ENCODE peak calls at places on chromosome 2, in ten cellular contexts. One of them, this sample, is unnamed.

GRCh38 chr2:109129921-109130725 is 1.1 kb downstream of the SH3RF3 start:
- DNase-seq in mammary epithelial cell: no peak
- DNase-seq in iris pigment epithelial cell: peak; percentile 57
- DNase-seq in NCI-H1092 treated with DMSO at 0.1 percent for 48 hours: no peak
- DNase-seq in NCI-H446 treated with DMSO at 0.1 percent for 48 hours: no peak
- DNase-seq in WTC11: no peak
- DNase-seq in ecto neural progenitor cell: no peak
- DNase-seq in nephron progenitor cell: peak; percentile 30
- DNase-seq in stimulated activated CD4-positive, alpha-beta T cell treated with anti-CD3 and anti-CD28 coated beads, Interleukin-12 subunit alpha, Interleukin-12 subunit beta, amount 100 ng/mL, for 24 hours: no peak
- DNase-seq in effector CD4-positive, alpha-beta T cell: no peak
- DNase-seq in this sample: no peak

GRCh38 chr2:214436470-214436869 is 25.6 kb downstream of the VWC2L start:
- DNase-seq in mammary epithelial cell: no peak
- DNase-seq in iris pigment epithelial cell: no peak
- DNase-seq in NCI-H1092 treated with DMSO at 0.1 percent for 48 hours: no peak
- DNase-seq in NCI-H446 treated with DMSO at 0.1 percent for 48 hours: no peak
- DNase-seq in WTC11: no peak
- DNase-seq in ecto neural progenitor cell: no peak
- DNase-seq in nephron progenitor cell: no peak
- DNase-seq in stimulated activated CD4-positive, alpha-beta T cell treated with anti-CD3 and anti-CD28 coated beads, Interleukin-12 subunit alpha, Interleukin-12 subunit beta, amount 100 ng/mL, for 24 hours: no peak
- DNase-seq in effector CD4-positive, alpha-beta T cell: no peak
- DNase-seq in this sample: no peak

GRCh38 chr2:95025406-95026319 is at the start of gene MAL:
- DNase-seq in mammary epithelial cell: peak; percentile 23
- DNase-seq in iris pigment epithelial cell: no peak
- DNase-seq in NCI-H1092 treated with DMSO at 0.1 percent for 48 hours: no peak
- DNase-seq in NCI-H446 treated with DMSO at 0.1 percent for 48 hours: no peak
- DNase-seq in WTC11: peak; percentile 60
- DNase-seq in ecto neural progenitor cell: no peak
- DNase-seq in nephron progenitor cell: peak; percentile 52
- DNase-seq in stimulated activated CD4-positive, alpha-beta T cell treated with anti-CD3 and anti-CD28 coated beads, Interleukin-12 subunit alpha, Interleukin-12 subunit beta, amount 100 ng/mL, for 24 hours: peak; percentile 41
- DNase-seq in effector CD4-positive, alpha-beta T cell: peak; percentile 46
- DNase-seq in this sample: peak; percentile 14

GRCh38 chr2:232689152-232689910 is 7.8 kb upstream of the GIGYF2 start:
- DNase-seq in mammary epithelial cell: no peak
- DNase-seq in iris pigment epithelial cell: peak; percentile 63
- DNase-seq in NCI-H1092 treated with DMSO at 0.1 percent for 48 hours: peak; percentile 73
- DNase-seq in NCI-H446 treated with DMSO at 0.1 percent for 48 hours: peak; percentile 85
- DNase-seq in WTC11: no peak
- DNase-seq in ecto neural progenitor cell: peak; percentile 18
- DNase-seq in nephron progenitor cell: no peak
- DNase-seq in stimulated activated CD4-positive, alpha-beta T cell treated with anti-CD3 and anti-CD28 coated beads, Interleukin-12 subunit alpha, Interleukin-12 subunit beta, amount 100 ng/mL, for 24 hours: no peak
- DNase-seq in effector CD4-positive, alpha-beta T cell: no peak
- DNase-seq in this sample: no peak

GRCh38 chr2:174063492-174064092 is 98.4 kb upstream of the SP3 start:
- DNase-seq in mammary epithelial cell: peak; percentile 66
- DNase-seq in iris pigment epithelial cell: no peak
- DNase-seq in NCI-H1092 treated with DMSO at 0.1 percent for 48 hours: no peak
- DNase-seq in NCI-H446 treated with DMSO at 0.1 percent for 48 hours: no peak
- DNase-seq in WTC11: no peak
- DNase-seq in ecto neural progenitor cell: no peak
- DNase-seq in nephron progenitor cell: no peak
- DNase-seq in stimulated activated CD4-positive, alpha-beta T cell treated with anti-CD3 and anti-CD28 coated beads, Interleukin-12 subunit alpha, Interleukin-12 subunit beta, amount 100 ng/mL, for 24 hours: no peak
- DNase-seq in effector CD4-positive, alpha-beta T cell: no peak
- DNase-seq in this sample: no peak

GRCh38 chr2:41267929-41268659 is 779.7 kb upstream of the PKDCC start:
- DNase-seq in mammary epithelial cell: no peak
- DNase-seq in iris pigment epithelial cell: no peak
- DNase-seq in NCI-H1092 treated with DMSO at 0.1 percent for 48 hours: no peak
- DNase-seq in NCI-H446 treated with DMSO at 0.1 percent for 48 hours: no peak
- DNase-seq in WTC11: no peak
- DNase-seq in ecto neural progenitor cell: no peak
- DNase-seq in nephron progenitor cell: no peak
- DNase-seq in stimulated activated CD4-positive, alpha-beta T cell treated with anti-CD3 and anti-CD28 coated beads, Interleukin-12 subunit alpha, Interleukin-12 subunit beta, amount 100 ng/mL, for 24 hours: no peak
- DNase-seq in effector CD4-positive, alpha-beta T cell: no peak
- DNase-seq in this sample: no peak

GRCh38 chr2:71685073-71685848 is 231.9 kb downstream of the DYSF start:
- DNase-seq in mammary epithelial cell: no peak
- DNase-seq in iris pigment epithelial cell: no peak
- DNase-seq in NCI-H1092 treated with DMSO at 0.1 percent for 48 hours: no peak
- DNase-seq in NCI-H446 treated with DMSO at 0.1 percent for 48 hours: no peak
- DNase-seq in WTC11: no peak
- DNase-seq in ecto neural progenitor cell: no peak
- DNase-seq in nephron progenitor cell: no peak
- DNase-seq in stimulated activated CD4-positive, alpha-beta T cell treated with anti-CD3 and anti-CD28 coated beads, Interleukin-12 subunit alpha, Interleukin-12 subunit beta, amount 100 ng/mL, for 24 hours: no peak
- DNase-seq in effector CD4-positive, alpha-beta T cell: no peak
- DNase-seq in this sample: no peak

GRCh38 chr2:62016957-62017356 is 111.5 kb downstream of the COMMD1 start:
- DNase-seq in mammary epithelial cell: no peak
- DNase-seq in iris pigment epithelial cell: no peak
- DNase-seq in NCI-H1092 treated with DMSO at 0.1 percent for 48 hours: no peak
- DNase-seq in NCI-H446 treated with DMSO at 0.1 percent for 48 hours: no peak
- DNase-seq in WTC11: no peak
- DNase-seq in ecto neural progenitor cell: no peak
- DNase-seq in nephron progenitor cell: no peak
- DNase-seq in stimulated activated CD4-positive, alpha-beta T cell treated with anti-CD3 and anti-CD28 coated beads, Interleukin-12 subunit alpha, Interleukin-12 subunit beta, amount 100 ng/mL, for 24 hours: no peak
- DNase-seq in effector CD4-positive, alpha-beta T cell: no peak
- DNase-seq in this sample: no peak

GRCh38 chr2:134412639-134412999 is 158.7 kb downstream of the MGAT5 start:
- DNase-seq in mammary epithelial cell: no peak
- DNase-seq in iris pigment epithelial cell: no peak
- DNase-seq in NCI-H1092 treated with DMSO at 0.1 percent for 48 hours: no peak
- DNase-seq in NCI-H446 treated with DMSO at 0.1 percent for 48 hours: no peak
- DNase-seq in WTC11: no peak
- DNase-seq in ecto neural progenitor cell: no peak
- DNase-seq in nephron progenitor cell: no peak
- DNase-seq in stimulated activated CD4-positive, alpha-beta T cell treated with anti-CD3 and anti-CD28 coated beads, Interleukin-12 subunit alpha, Interleukin-12 subunit beta, amount 100 ng/mL, for 24 hours: no peak
- DNase-seq in effector CD4-positive, alpha-beta T cell: no peak
- DNase-seq in this sample: no peak

GRCh38 chr2:241771286-241772062 is 5.1 kb upstream of the GAL3ST2 start:
- DNase-seq in mammary epithelial cell: no peak
- DNase-seq in iris pigment epithelial cell: peak; percentile 51
- DNase-seq in NCI-H1092 treated with DMSO at 0.1 percent for 48 hours: no peak
- DNase-seq in NCI-H446 treated with DMSO at 0.1 percent for 48 hours: no peak
- DNase-seq in WTC11: peak; percentile 17
- DNase-seq in ecto neural progenitor cell: peak; percentile 89
- DNase-seq in nephron progenitor cell: no peak
- DNase-seq in stimulated activated CD4-positive, alpha-beta T cell treated with anti-CD3 and anti-CD28 coated beads, Interleukin-12 subunit alpha, Interleukin-12 subunit beta, amount 100 ng/mL, for 24 hours: no peak
- DNase-seq in effector CD4-positive, alpha-beta T cell: no peak
- DNase-seq in this sample: no peak

GRCh38 chr2:53220969-53221368 is 546.6 kb upstream of the CHAC2 start:
- DNase-seq in mammary epithelial cell: no peak
- DNase-seq in iris pigment epithelial cell: no peak
- DNase-seq in NCI-H1092 treated with DMSO at 0.1 percent for 48 hours: no peak
- DNase-seq in NCI-H446 treated with DMSO at 0.1 percent for 48 hours: no peak
- DNase-seq in WTC11: no peak
- DNase-seq in ecto neural progenitor cell: no peak
- DNase-seq in nephron progenitor cell: no peak
- DNase-seq in stimulated activated CD4-positive, alpha-beta T cell treated with anti-CD3 and anti-CD28 coated beads, Interleukin-12 subunit alpha, Interleukin-12 subunit beta, amount 100 ng/mL, for 24 hours: no peak
- DNase-seq in effector CD4-positive, alpha-beta T cell: no peak
- DNase-seq in this sample: no peak

This sample was measured in activated CD8-positive, alpha-beta memory T cell treated with anti-CD3 and anti-CD28 coated beads for 1 hour.